ENCODE peak calls at places on chromosome 17, in six cellular contexts. H is IMR-90, V is sigmoid colon, Q is brain microvascular endothelial cell, P is A549, R is WERI-Rb-1. O is an unnamed sample.

GRCh38 chr17:17151055-17151454 is 55.1 kb downstream of the PLD6 start:
- DNase-seq in H (peak; percentile 90), V (no peak), Q (peak; percentile 77), P (peak; percentile 52), R (no peak), O (no peak)

GRCh38 chr17:30458371-30458770 is 18.8 kb upstream of the GOSR1 start:
- DNase-seq in H (no peak), V (no peak), Q (no peak), P (no peak), R (no peak), O (no peak)

GRCh38 chr17:37607637-37608368 is 1.4 kb downstream of the SYNRG start:
- DNase-seq in H (no peak), V (no peak), Q (no peak), P (no peak), R (no peak), O (no peak)

GRCh38 chr17:38509772-38510423 is 81.6 kb downstream of the ARHGAP23 start:
- DNase-seq in H (no peak), V (no peak), Q (no peak), P (no peak), R (no peak), O (peak; percentile 86)

GRCh38 chr17:9225305-9226101 is 204.2 kb downstream of the NTN1 start:
- DNase-seq in H (no peak), V (peak; percentile 50), Q (no peak), P (no peak), R (peak; percentile 46), O (peak; percentile 99)

GRCh38 chr17:10357768-10358167 is 15.0 kb downstream of the MYH13 start:
- DNase-seq in H (no peak), V (no peak), Q (no peak), P (peak; percentile 31), R (peak; percentile 61), O (peak; percentile 94)

GRCh38 chr17:17781591-17782424 is 55.0 kb downstream of the SREBF1 start:
- DNase-seq in H (peak; percentile 52), V (peak; percentile 95), Q (peak; percentile 12), P (peak; percentile 51), R (peak; percentile 81), O (peak; percentile 91)

GRCh38 chr17:2214047-2214717 is 89.4 kb downstream of the SMG6 start:
- DNase-seq in H (peak; percentile 93), V (peak; percentile 83), Q (peak; percentile 94), P (no peak), R (no peak), O (peak; percentile 71)

GRCh38 chr17:77318021-77318420 is 177.3 kb downstream of the SEC14L1 start:
- DNase-seq in H (no peak), V (peak; percentile 57), Q (no peak), P (no peak), R (no peak), O (no peak)

GRCh38 chr17:1647802-1648581 is 1.7 kb downstream of the RILP start:
- DNase-seq in H (no peak), V (peak; percentile 85), Q (no peak), P (peak; percentile 67), R (peak; percentile 63), O (peak; percentile 94)

GRCh38 chr17:83030432-83030831 is 49.0 kb upstream of the METRNL start:
- DNase-seq in H (no peak), V (peak; percentile 50), Q (no peak), P (no peak), R (no peak), O (peak; percentile 39)

GRCh38 chr17:36721560-36722120 is 120.3 kb downstream of the MRM1 start:
- DNase-seq in H (peak; percentile 2), V (no peak), Q (no peak), P (no peak), R (no peak), O (no peak)

GRCh38 chr17:44076716-44077594 is 6.4 kb downstream of the G6PC3 start:
- DNase-seq in H (no peak), V (no peak), Q (no peak), P (no peak), R (no peak), O (peak; percentile 50)

GRCh38 chr17:76458580-76459490 is 5.9 kb upstream of the UBE2O start:
- DNase-seq in H (peak; percentile 64), V (no peak), Q (peak; percentile 52), P (peak; percentile 78), R (peak; percentile 88), O (peak; percentile 96)

GRCh38 chr17:82250868-82251500 is 22.1 kb downstream of the SLC16A3 start:
- DNase-seq in H (no peak), V (no peak), Q (no peak), P (no peak), R (no peak), O (no peak)

GRCh38 chr17:9895923-9896322 is 9.1 kb downstream of the RCVRN start:
- DNase-seq in H (no peak), V (no peak), Q (no peak), P (no peak), R (no peak), O (no peak)

GRCh38 chr17:59746849-59747445 is 39.5 kb downstream of the VMP1 start:
- DNase-seq in H (peak; percentile 71), V (no peak), Q (no peak), P (peak; percentile 82), R (peak; percentile 25), O (no peak)

GRCh38 chr17:6641374-6641818 is 536 bp downstream of the TXNDC17 start:
- DNase-seq in H (no peak), V (no peak), Q (no peak), P (no peak), R (no peak), O (no peak)

GRCh38 chr17:38898812-38899348 is 26.5 kb upstream of the LASP1NB start:
- DNase-seq in H (no peak), V (no peak), Q (no peak), P (no peak), R (no peak), O (no peak)

GRCh38 chr17:76556759-76557367 is 17.0 kb downstream of the PRCD start:
- DNase-seq in H (peak; percentile 49), V (no peak), Q (no peak), P (peak; percentile 53), R (no peak), O (peak; percentile 52)

GRCh38 chr17:80208050-80208449 is 12.1 kb downstream of the SGSH start:
- DNase-seq in H (no peak), V (no peak), Q (no peak), P (no peak), R (no peak), O (no peak)

GRCh38 chr17:78977992-78978973 is 1.4 kb downstream of the LGALS3BP start:
- DNase-seq in H (no peak), V (no peak), Q (no peak), P (no peak), R (no peak), O (no peak)

DNA sequence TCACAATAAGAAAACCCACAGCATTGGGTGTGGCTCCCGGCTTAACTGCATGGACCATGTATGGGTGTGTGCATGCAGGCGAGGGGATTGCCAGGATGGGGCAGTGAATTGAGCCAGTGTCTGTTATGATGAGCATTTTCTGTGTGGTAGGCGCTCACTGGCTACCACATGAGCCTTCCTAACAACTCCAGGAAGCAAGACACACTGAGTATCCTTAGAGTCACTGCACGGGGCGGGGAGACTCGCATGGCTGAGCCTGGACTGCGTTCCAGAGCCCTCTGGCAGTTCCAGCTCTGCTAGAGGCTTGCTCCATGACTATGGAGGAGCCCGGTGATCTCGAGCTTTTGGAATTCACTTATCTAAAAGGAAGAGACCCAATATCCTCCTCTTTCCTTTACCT is 225.9 kb downstream of the CCDC182 start:
- DNase-seq in H (peak; percentile 58), V (no peak), Q (peak; percentile 37), P (peak; percentile 48), R (peak; percentile 65), O (peak; percentile 75)
- H3K27ac ChIP-seq in H (no peak overlapping the region), V (no peak overlapping the region), Q (no peak overlapping the region), P (peak overlapping the region; percentile 67), R (peak overlapping the region; percentile 98), O (peak overlapping the region; percentile 84)

GRCh38 chr17:28738680-28739384 is 5.0 kb upstream of the TRAF4 start:
- DNase-seq in H (no peak), V (no peak), Q (no peak), P (no peak), R (no peak), O (no peak)

GRCh38 chr17:28737770-28738679 is 5.8 kb upstream of the TRAF4 start:
- DNase-seq in H (no peak), V (no peak), Q (no peak), P (no peak), R (no peak), O (no peak)

GRCh38 chr17:28741358-28742349 is 2.2 kb upstream of the TRAF4 start:
- DNase-seq in H (no peak), V (no peak), Q (no peak), P (no peak), R (no peak), O (no peak)

GRCh38 chr17:28743243-28744103 is at the start of gene TRAF4:
- DNase-seq in H (peak; percentile 84), V (peak; percentile 86), Q (peak; percentile 85), P (peak; percentile 93), R (peak; percentile 81), O (peak; percentile 97)

GRCh38 chr17:28740406-28741357 is 3.1 kb upstream of the TRAF4 start:
- DNase-seq in H (no peak), V (no peak), Q (no peak), P (no peak), R (no peak), O (no peak)
- H3K4me3 ChIP-seq in H (no peak overlapping the region), V (no peak overlapping the region), Q (no peak overlapping the region), P (no peak overlapping the region), R (no peak overlapping the region), O (no peak overlapping the region)

GRCh38 chr17:27353469-27354050 is 59.6 kb downstream of the WSB1 start:
- DNase-seq in H (peak; percentile 92), V (peak; percentile 96), Q (peak; percentile 91), P (peak; percentile 96), R (peak; percentile 92), O (peak; percentile 98)
- H3K27ac ChIP-seq in H (peak overlapping the region; percentile 90), V (peak overlapping the region; percentile 87), Q (peak overlapping the region; percentile 92), P (peak overlapping the region; percentile 90), R (peak overlapping the region; percentile 78), O (peak overlapping the region; percentile 87)

DNA sequence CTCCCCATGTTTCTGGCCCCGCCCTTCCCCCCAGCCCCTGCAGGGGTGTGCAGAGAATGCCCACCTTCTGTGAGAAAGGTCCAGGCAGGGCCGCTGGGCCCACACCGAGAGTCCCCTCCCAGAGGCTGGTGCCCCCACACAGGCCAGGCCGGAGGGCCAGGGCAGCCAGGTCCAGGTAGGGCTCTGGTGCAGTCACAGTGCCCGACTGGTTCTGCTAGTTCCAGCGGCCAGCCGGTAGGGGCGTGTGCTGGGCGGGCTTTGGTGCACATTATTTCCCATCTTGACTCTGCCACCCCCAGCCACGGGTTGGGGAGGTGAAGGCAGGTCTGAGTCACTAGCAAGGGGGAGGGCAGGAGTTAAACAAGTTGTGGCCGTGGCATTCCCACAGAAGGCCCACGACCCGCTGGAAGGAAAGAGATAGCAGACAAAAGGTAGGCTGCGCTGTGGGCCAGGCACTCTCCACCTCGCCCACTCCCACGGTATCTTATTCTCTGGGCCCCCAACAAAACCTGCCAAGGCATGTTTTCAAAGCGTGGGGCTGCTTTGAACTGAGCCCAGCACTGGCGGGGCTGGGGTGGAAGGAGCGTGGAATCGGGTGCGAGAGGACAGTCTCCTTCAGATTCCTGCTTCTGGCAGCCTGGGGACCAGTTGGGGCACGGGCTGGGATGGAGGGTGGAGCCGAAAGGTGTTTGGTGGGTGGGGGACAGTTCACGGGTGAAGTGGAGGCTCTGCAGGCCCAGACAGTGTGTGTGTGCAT is 1.9 kb downstream of the EPN3 start:
- DNase-seq in H (no peak), V (no peak), Q (no peak), P (peak; percentile 39), R (no peak), O (peak; percentile 86)
- H3K4me3 ChIP-seq in H (no peak overlapping the region), V (no peak overlapping the region), Q (no peak overlapping the region), P (peak overlapping the region; percentile 15), R (no peak overlapping the region), O (no peak overlapping the region)

GRCh38 chr17:12927001-12927400 is 90.8 kb downstream of the ELAC2 start:
- DNase-seq in H (no peak), V (no peak), Q (no peak), P (no peak), R (no peak), O (no peak)
- H3K27ac ChIP-seq in H (no peak overlapping the region), V (no peak overlapping the region), Q (no peak overlapping the region), P (no peak overlapping the region), R (no peak overlapping the region), O (no peak overlapping the region)

GRCh38 chr17:74737299-74738050 is 419 bp downstream of the RAB37 start:
- DNase-seq in H (no peak), V (no peak), Q (no peak), P (peak; percentile 72), R (peak; percentile 94), O (peak; percentile 95)
- H3K4me3 ChIP-seq in H (no peak overlapping the region), V (peak overlapping the region; percentile 28), Q (no peak overlapping the region), P (peak overlapping the region; percentile 40), R (peak overlapping the region; percentile 60), O (peak overlapping the region; percentile 75)